ENCODE peak calls at places on chromosomes 6 and 20, in seven cellular contexts. Y, G, B, W, K, V and T are unnamed samples.
A peak's percentile ranks its signal among the peaks of the same experiment; 100 is the strongest.

GRCh38 chr6:2118136-2118535 is 127.3 kb downstream of the GMDS start:
- DNase-seq in Y (no peak), G (no peak), B (no peak), W (no peak), K (no peak), V (no peak), T (no peak)

GRCh38 chr6:39495023-39495422 is 172.5 kb upstream of the KCNK16 start:
- DNase-seq in Y (no peak), G (no peak), B (no peak), W (no peak), K (no peak), V (no peak), T (no peak)

GRCh38 chr20:41017448-41018042 is 11.1 kb upstream of the TOP1 start:
- DNase-seq in Y (no peak), G (no peak), B (no peak), W (no peak), K (peak; percentile 33), V (peak; percentile 79), T (no peak)

GRCh38 chr6:33755070-33755869 is 8.6 kb upstream of the IP6K3 start:
- DNase-seq in Y (no peak), G (no peak), B (no peak), W (no peak), K (no peak), V (no peak), T (no peak)

GRCh38 chr20:57484772-57485171 is 40.2 kb downstream of the CTCFL start:
- DNase-seq in Y (no peak), G (peak; percentile 17), B (no peak), W (no peak), K (peak; percentile 27), V (no peak), T (no peak)

GRCh38 chr20:14879020-14879697 is 541.7 kb upstream of the FLRT3 start:
- DNase-seq in Y (no peak), G (no peak), B (peak; percentile 32), W (no peak), K (no peak), V (peak; percentile 95), T (no peak)

GRCh38 chr6:35173068-35174042 is 32.2 kb upstream of the TCP11 start:
- DNase-seq in Y (no peak), G (no peak), B (peak; percentile 64), W (no peak), K (no peak), V (peak; percentile 69), T (no peak)

GRCh38 chr20:11569163-11569562 is 348.5 kb upstream of the BTBD3 start:
- DNase-seq in Y (no peak), G (no peak), B (peak; percentile 3), W (no peak), K (no peak), V (no peak), T (no peak)

GRCh38 chr6:10526156-10526555 is 5.0 kb downstream of the GCNT2 start:
- DNase-seq in Y (no peak), G (no peak), B (peak; percentile 8), W (no peak), K (no peak), V (no peak), T (no peak)

GRCh38 chr6:21587182-21587924 is 6.2 kb upstream of the SOX4 start:
- DNase-seq in Y (peak; percentile 72), G (peak; percentile 62), B (peak; percentile 78), W (no peak), K (peak; percentile 74), V (peak; percentile 73), T (peak; percentile 82)

GRCh38 chr20:62822239-62822787 is 5.5 kb downstream of the COL9A3 start:
- DNase-seq in Y (no peak), G (no peak), B (no peak), W (no peak), K (no peak), V (no peak), T (no peak)
- TF ChIP-seq CTCF in Y (no peak), G (no peak), B (no peak), W (no peak), K (no peak), V (no peak), T (no peak)

DNA sequence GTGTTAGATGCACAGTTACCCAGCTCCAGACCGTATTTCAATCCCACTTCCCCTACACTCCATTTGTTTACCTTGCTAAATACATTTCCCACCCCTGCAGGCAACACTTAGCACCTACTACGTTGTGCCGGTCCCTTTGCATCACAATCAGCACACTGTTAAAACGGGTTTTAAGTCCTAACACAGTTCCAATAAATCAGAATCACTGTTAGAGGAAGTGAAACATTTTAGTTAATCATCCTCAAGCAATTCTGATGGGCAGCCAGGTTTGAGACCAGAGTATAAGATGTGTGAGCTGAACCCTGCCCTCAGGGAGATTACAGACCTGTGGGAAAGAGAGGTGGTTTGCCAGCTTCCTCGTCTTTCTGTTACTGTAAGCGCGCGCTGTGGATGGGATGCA is 3.0 kb downstream of the ZCCHC3 start:
- DNase-seq in Y (no peak), G (no peak), B (no peak), W (no peak), K (no peak), V (no peak), T (no peak)
- H3K4me3 ChIP-seq in Y (no peak overlapping the region), G (no peak overlapping the region), B (no peak overlapping the region), W (peak overlapping the region; percentile 23), K (peak overlapping the region; percentile 74), V (no peak overlapping the region), T (no peak overlapping the region)

GRCh38 chr6:23659125-23659524 is 466.9 kb upstream of the NRSN1 start:
- DNase-seq in Y (peak; percentile 23), G (no peak), B (peak; percentile 1), W (no peak), K (no peak), V (no peak), T (no peak)
- TF ChIP-seq CTCF in Y (peak; percentile 43), G (peak; percentile 60), B (no peak), W (peak; percentile 57), K (peak; percentile 18), V (no peak), T (no peak)

DNA sequence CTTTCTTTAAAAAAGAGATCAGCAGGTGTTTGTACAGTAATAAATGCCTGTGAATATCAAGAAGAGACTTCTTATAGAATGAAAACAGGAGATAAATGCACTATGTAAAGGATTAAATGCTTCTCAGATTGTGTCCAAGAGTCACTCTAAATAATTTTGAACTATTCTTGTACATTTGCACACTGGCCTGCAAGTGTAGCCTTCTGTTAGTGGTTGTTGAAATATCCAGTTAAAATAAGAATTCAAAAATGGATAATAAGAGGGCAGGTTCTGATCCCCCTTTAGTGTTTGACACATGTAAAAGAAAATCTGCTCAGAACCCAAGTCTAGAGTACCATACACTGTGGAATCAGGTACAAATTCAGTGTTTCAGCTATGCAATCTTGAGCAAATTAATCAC is 91.9 kb downstream of the BCAS1 start:
- DNase-seq in Y (no peak), G (no peak), B (no peak), W (no peak), K (no peak), V (no peak), T (no peak)
- H3K4me3 ChIP-seq in Y (no peak overlapping the region), G (no peak overlapping the region), B (no peak overlapping the region), W (no peak overlapping the region), K (no peak overlapping the region), V (no peak overlapping the region), T (no peak overlapping the region)

GRCh38 chr6:7540595-7540994 is 876 bp upstream of the DSP start:
- DNase-seq in Y (no peak), G (no peak), B (peak; percentile 41), W (no peak), K (no peak), V (no peak), T (no peak)
- TF ChIP-seq CTCF in Y (no peak), G (no peak), B (no peak), W (no peak), K (no peak), V (no peak), T (no peak)

GRCh38 chr6:3532296-3532916 is 75.6 kb upstream of the SLC22A23 start:
- DNase-seq in Y (no peak), G (no peak), B (no peak), W (no peak), K (peak; percentile 52), V (no peak), T (no peak)
- H3K4me3 ChIP-seq in Y (no peak overlapping the region), G (no peak overlapping the region), B (no peak overlapping the region), W (no peak overlapping the region), K (no peak overlapping the region), V (no peak overlapping the region), T (no peak overlapping the region)

DNA sequence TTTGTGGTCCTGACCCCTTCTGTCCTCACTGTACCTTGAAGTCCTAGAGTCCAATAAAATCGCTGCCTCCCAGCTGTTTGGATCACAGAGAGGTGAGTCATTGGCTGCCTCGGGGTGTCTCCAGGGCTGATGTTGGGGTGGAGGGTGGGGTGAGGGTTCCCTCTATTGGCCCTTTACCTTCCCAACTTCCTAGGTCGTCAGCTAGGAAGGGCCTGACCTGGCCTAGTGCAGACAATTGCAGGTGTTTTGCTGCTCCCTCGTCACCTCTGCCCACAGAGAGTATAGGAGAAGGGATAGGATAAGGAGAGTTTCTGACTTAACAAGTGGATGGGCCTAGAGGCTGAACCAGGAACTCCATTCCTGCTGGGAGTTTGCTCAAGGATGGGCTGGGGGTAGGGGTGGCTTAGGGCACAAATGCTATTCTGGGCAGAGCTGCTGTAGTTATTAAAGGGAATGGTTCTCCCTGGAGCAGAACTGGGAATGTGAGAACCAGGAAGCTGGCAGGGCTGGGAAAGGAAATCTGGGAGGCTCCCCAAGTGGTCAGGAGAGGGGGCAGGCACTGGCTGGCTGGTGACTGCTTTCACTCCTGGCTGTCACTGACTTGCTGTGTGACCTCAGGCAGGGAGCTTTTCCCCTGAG is 1.4 kb downstream of the TP53INP2 start:
- DNase-seq in Y (peak; percentile 67), G (no peak), B (peak; percentile 52), W (peak; percentile 78), K (no peak), V (peak; percentile 73), T (peak; percentile 14)
- TF ChIP-seq CTCF in Y (peak; percentile 10), G (peak; percentile 10), B (peak; percentile 8), W (peak; percentile 50), K (no peak), V (no peak), T (peak; percentile 5)

GRCh38 chr6:31806470-31807272 is at the start of gene LSM2:
- DNase-seq in Y (peak; percentile 98), G (peak; percentile 98), B (peak; percentile 97), W (peak; percentile 97), K (peak; percentile 99), V (peak; percentile 93), T (peak; percentile 96)
- H3K4me3 ChIP-seq in Y (peak within 1 kb of the TSS; percentile 68), G (peak within 1 kb of the TSS; percentile 60), B (peak within 1 kb of the TSS; percentile 65), W (peak within 1 kb of the TSS; percentile 63), K (peak within 1 kb of the TSS; percentile 82), V (peak within 1 kb of the TSS; percentile 96), T (peak within 1 kb of the TSS; percentile 83)

GRCh38 chr6:106609699-106610098 is 19.6 kb downstream of the RTN4IP1 start:
- DNase-seq in Y (peak; percentile 40), G (no peak), B (peak; percentile 12), W (no peak), K (no peak), V (peak; percentile 26), T (no peak)
- TF ChIP-seq CTCF in Y (no peak), G (peak; percentile 27), B (peak; percentile 11), W (peak; percentile 32), K (no peak), V (peak; percentile 36), T (peak; percentile 30)